ENCODE peak calls at places on chromosome 5, in four cellular contexts. P is GM23248, B is hepatocyte, M is GM23338. X is an unnamed sample.

GRCh38 chr5:72108200-72109050 is 1.1 kb downstream of the MAP1B start:
- DNase-seq in P (peak; percentile 88), B (peak; percentile 80), M (peak; percentile 94), X (no peak)

GRCh38 chr5:174314261-174314660 is 268.8 kb downstream of the NSG2 start:
- DNase-seq in P (no peak), B (no peak), M (no peak), X (no peak)

GRCh38 chr5:96080557-96080956 is 118.9 kb upstream of the ELL2 start:
- DNase-seq in P (peak; percentile 69), B (no peak), M (no peak), X (no peak)

GRCh38 chr5:3347741-3348140 is 247.9 kb upstream of the IRX1 start:
- DNase-seq in P (no peak), B (no peak), M (no peak), X (no peak)

GRCh38 chr5:179301796-179302195 is 43.5 kb downstream of the ADAMTS2 start:
- DNase-seq in P (no peak), B (no peak), M (no peak), X (no peak)

GRCh38 chr5:122999947-123000563 is 36.5 kb downstream of the PPIC start:
- DNase-seq in P (peak; percentile 64), B (peak; percentile 32), M (peak; percentile 93), X (peak; percentile 47)

GRCh38 chr5:140145818-140146522 is 20.2 kb downstream of the IGIP start:
- DNase-seq in P (peak; percentile 94), B (peak; percentile 93), M (peak; percentile 80), X (no peak)

GRCh38 chr5:122403965-122404364 is 91.9 kb downstream of the SNCAIP start:
- DNase-seq in P (no peak), B (no peak), M (no peak), X (no peak)

GRCh38 chr5:10801931-10802674 is 41.1 kb upstream of the DAP start:
- DNase-seq in P (no peak), B (no peak), M (peak; percentile 12), X (no peak)

GRCh38 chr5:165786073-165786472 is 2280.7 kb downstream of the MAT2B start:
- DNase-seq in P (no peak), B (no peak), M (no peak), X (no peak)
- H3K4me3 ChIP-seq in P (no peak overlapping the region), B (no peak overlapping the region), M (no peak overlapping the region), X (no peak overlapping the region)

GRCh38 chr5:1461396-1461795 is 16.2 kb upstream of the SLC6A3 start:
- DNase-seq in P (no peak), B (no peak), M (no peak), X (no peak)
- H3K9me2 ChIP-seq in P (no peaks in the 10 kb centered on the region), B (no peaks in the 10 kb centered on the region), M (no peaks in the 10 kb centered on the region), X (no peaks in the 10 kb centered on the region)

GRCh38 chr5:4647056-4647455 is 493.1 kb upstream of the ADAMTS16 start:
- DNase-seq in P (no peak), B (no peak), M (no peak), X (no peak)
- H3K79me2 ChIP-seq in P (no peaks in the 10 kb centered on the region), B (no peaks in the 10 kb centered on the region), M (no peaks in the 10 kb centered on the region), X (no peaks in the 10 kb centered on the region)

DNA sequence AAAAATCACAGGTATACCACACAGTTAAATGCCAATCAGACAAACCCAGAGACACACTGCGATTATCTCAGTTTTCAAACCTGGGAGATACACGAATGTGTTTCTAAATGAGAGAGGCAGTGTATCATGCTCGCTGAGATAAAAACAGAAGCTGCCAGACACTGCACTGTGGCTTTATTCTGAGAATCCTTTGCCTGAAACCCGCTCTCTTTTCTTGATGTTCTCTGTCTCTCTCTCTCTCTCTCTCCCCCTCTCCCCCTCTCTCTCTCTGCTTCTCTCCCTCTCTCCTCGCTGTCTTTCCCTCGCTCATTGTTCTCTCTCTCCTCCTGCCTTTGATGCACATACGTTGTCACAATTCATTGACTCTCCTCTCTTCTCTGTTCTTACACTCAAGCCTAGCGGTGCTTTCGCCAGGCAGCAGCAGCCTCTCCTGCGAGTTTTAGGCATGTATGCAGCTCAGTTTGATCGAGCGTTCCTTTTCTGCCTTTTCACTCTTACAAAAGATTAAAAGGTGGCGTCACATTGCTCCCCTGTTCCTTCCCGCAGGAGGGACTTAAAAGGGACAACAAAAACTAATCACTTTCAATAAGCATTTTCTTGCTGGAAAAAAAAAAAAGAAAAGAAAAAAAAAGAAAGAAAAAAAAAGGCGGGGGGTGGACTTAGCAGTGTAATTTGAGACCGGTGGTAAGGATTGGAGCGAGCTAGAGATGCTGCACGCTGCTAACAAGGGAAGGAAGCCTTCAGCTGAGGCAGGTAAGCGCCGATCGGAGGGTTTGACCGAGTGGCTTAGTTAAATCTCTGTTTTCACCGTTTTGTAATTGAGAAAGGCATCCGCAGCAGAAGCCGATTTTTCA is 717.9 kb upstream of the WWC1 start:
- DNase-seq in P (peak; percentile 80), B (peak; percentile 53), M (peak; percentile 94), X (no peak)
- H3K4me3 ChIP-seq in P (peak overlapping the region; percentile 90), B (peak overlapping the region; percentile 32), M (peak overlapping the region; percentile 55), X (no peak overlapping the region)

GRCh38 chr5:133441166-133441815 is 171.1 kb downstream of the FSTL4 start:
- DNase-seq in P (no peak), B (no peak), M (no peak), X (no peak)

GRCh38 chr5:133445744-133446143 is 166.6 kb downstream of the FSTL4 start:
- DNase-seq in P (no peak), B (no peak), M (no peak), X (no peak)

GRCh38 chr5:133449181-133449580 is 163.2 kb downstream of the FSTL4 start:
- DNase-seq in P (no peak), B (no peak), M (no peak), X (no peak)

GRCh38 chr5:133450311-133450710 is 162.0 kb downstream of the FSTL4 start:
- DNase-seq in P (no peak), B (no peak), M (no peak), X (no peak)

GRCh38 chr5:133446440-133446839 is 165.9 kb downstream of the FSTL4 start:
- DNase-seq in P (no peak), B (no peak), M (no peak), X (no peak)
- H3K9me2 ChIP-seq in P (no peaks in the 10 kb centered on the region), B (no peaks in the 10 kb centered on the region), M (no peaks in the 10 kb centered on the region), X (no peaks in the 10 kb centered on the region)

GRCh38 chr5:132372542-132372941 is 3.0 kb downstream of the SLC22A5 start:
- DNase-seq in P (no peak), B (no peak), M (no peak), X (no peak)
- H3K79me2 ChIP-seq in P (no peaks in the 10 kb centered on the region), B (peaks cover 83% of the 10 kb centered on the region), M (no peaks in the 10 kb centered on the region), X (no peaks in the 10 kb centered on the region)

DNA sequence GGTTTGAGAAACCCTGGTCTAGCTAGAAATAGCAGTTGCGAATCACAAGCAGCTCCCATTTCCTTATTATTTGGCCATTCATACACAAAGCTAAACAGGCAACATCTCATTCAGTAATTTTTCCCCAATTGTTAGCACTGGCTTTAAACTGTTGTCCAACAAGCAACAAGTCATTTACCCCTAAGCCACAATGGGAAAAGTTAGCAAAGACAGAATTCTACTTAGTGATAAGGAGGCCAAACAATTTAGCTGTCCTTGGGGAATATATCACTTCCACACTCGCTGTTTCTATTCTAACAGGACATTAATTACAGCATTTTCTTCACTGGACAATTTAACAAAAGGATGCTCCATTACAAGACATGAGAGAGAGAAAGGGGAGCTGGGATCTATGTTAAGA is 2.8 kb downstream of the MYO10 start:
- DNase-seq in P (peak; percentile 32), B (no peak), M (no peak), X (no peak)
- H3K4me3 ChIP-seq in P (peak overlapping the region; percentile 94), B (peak overlapping the region; percentile 3), M (no peak overlapping the region), X (no peak overlapping the region)

GRCh38 chr5:1409386-1410110 is 35.7 kb downstream of the SLC6A3 start:
- DNase-seq in P (peak; percentile 52), B (peak; percentile 51), M (peak; percentile 78), X (peak; percentile 18)

GRCh38 chr5:1411099-1411498 is 34.1 kb downstream of the SLC6A3 start:
- DNase-seq in P (no peak), B (no peak), M (no peak), X (no peak)

GRCh38 chr5:1412163-1412562 is 33.1 kb downstream of the SLC6A3 start:
- DNase-seq in P (no peak), B (no peak), M (no peak), X (no peak)

GRCh38 chr5:1412621-1413020 is 32.6 kb downstream of the SLC6A3 start:
- DNase-seq in P (no peak), B (no peak), M (peak; percentile 29), X (no peak)

DNA sequence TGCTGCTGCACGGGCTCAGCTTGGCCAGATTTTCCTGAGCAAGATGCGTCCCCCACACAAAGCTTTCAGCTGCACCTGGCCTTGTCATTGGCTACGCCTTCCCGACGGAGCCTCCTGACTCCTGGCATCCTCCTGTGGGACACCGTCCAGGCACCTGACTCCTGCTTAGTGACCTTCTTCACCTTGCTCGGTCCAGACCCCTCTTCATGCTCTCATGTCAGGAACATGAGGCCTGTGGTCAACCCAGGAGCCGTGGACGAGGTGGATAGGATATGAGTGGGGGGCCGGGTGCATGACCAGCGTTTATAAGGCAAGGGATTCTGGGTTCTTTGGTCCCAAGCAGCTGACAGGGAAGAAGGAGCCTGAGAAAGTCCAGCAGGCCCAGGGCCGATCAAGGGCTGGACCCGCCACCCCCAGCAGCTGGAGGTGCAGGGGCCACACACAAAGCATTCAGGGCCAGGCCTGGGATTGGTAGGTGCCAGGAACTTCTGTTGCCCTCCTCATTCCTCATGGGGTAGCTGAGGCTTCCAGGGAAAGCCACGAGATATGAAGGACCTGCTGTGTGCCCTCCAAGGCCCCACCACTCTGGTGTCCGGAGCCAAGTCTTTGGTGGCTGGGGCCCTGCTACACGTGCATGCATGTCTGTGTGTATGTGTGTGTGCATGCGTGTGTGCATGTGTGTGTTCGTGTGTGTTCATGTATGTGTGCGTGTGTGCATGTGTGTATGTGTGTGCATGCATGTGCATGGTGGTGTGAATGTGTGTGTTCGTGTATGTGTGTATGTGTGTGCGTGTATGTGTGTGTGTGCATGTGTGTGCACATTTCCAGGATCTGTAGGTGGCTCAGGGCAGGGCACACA is 34.9 kb downstream of the SLC6A3 start:
- DNase-seq in P (no peak), B (no peak), M (no peak), X (no peak)
- H3K9me2 ChIP-seq in P (no peaks in the 10 kb centered on the region), B (no peaks in the 10 kb centered on the region), M (no peaks in the 10 kb centered on the region), X (no peaks in the 10 kb centered on the region)

GRCh38 chr5:53025506-53025905 is 36.4 kb downstream of the ITGA2 start:
- DNase-seq in P (no peak), B (no peak), M (no peak), X (no peak)
- H3K79me2 ChIP-seq in P (peaks cover 57% of the 10 kb centered on the region), B (no peaks in the 10 kb centered on the region), M (no peaks in the 10 kb centered on the region), X (no peaks in the 10 kb centered on the region)

DNA sequence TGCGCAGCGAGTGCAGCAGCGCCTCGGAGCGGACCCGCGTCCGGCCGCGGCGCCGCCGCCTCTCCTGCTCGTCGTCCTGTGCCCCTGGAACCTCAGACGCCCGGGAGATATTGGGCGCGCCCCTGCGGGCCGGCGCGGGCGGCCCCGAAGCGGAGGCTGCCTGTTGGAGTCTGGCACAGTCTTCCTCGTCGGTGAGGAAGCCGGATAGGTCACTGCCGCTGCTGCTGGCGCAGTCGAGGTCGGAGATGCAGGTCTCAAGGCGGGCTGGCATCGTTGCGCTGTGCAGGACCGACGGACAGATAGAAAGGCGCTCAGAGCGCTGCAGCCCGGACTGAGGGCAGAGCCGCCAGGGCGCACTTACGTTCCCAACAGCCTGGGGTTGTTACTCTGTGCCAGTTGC is 344 bp downstream of the NEUROG1 start:
- DNase-seq in P (peak; percentile 21), B (no peak), M (peak; percentile 47), X (no peak)
- H3K4me3 ChIP-seq in P (no peak overlapping the region), B (no peak overlapping the region), M (peak overlapping the region; percentile 49), X (no peak overlapping the region)

X was measured in OCI-LY7.